ENCODE peak calls at places on chromosomes 6 and 20, in six cellular contexts. One of them, this sample, is unnamed.

GRCh38 chr20:41649489-41649888 is 31.3 kb upstream of the CHD6 start:
- DNase-seq in brain microvascular endothelial cell: no peak
- DNase-seq in hepatocyte: peak; percentile 20
- DNase-seq in PC-9: no peak
- DNase-seq in adrenal gland: no peak
- DNase-seq in SK-N-SH: no peak
- DNase-seq in this sample: no peak

GRCh38 chr6:35146453-35146852 is 5.3 kb upstream of the TCP11 start:
- DNase-seq in brain microvascular endothelial cell: peak; percentile 46
- DNase-seq in hepatocyte: peak; percentile 76
- DNase-seq in PC-9: no peak
- DNase-seq in adrenal gland: peak; percentile 52
- DNase-seq in SK-N-SH: peak; percentile 70
- DNase-seq in this sample: no peak

GRCh38 chr6:41204156-41204555 is 3.2 kb upstream of the TREML2 start:
- DNase-seq in brain microvascular endothelial cell: no peak
- DNase-seq in hepatocyte: no peak
- DNase-seq in PC-9: no peak
- DNase-seq in adrenal gland: no peak
- DNase-seq in SK-N-SH: no peak
- DNase-seq in this sample: no peak

GRCh38 chr6:158481612-158482473 is 78.0 kb upstream of the TMEM181 start:
- DNase-seq in brain microvascular endothelial cell: peak; percentile 61
- DNase-seq in hepatocyte: no peak
- DNase-seq in PC-9: peak; percentile 73
- DNase-seq in adrenal gland: no peak
- DNase-seq in SK-N-SH: no peak
- DNase-seq in this sample: no peak

GRCh38 chr20:49579874-49580817 is 12.2 kb upstream of the PTGIS start:
- DNase-seq in brain microvascular endothelial cell: peak; percentile 76
- DNase-seq in hepatocyte: peak; percentile 31
- DNase-seq in PC-9: peak; percentile 44
- DNase-seq in adrenal gland: no peak
- DNase-seq in SK-N-SH: no peak
- DNase-seq in this sample: peak; percentile 81

GRCh38 chr6:38239719-38240451 is 399.8 kb downstream of the BTBD9 start:
- DNase-seq in brain microvascular endothelial cell: no peak
- DNase-seq in hepatocyte: no peak
- DNase-seq in PC-9: peak; percentile 36
- DNase-seq in adrenal gland: no peak
- DNase-seq in SK-N-SH: no peak
- DNase-seq in this sample: no peak

GRCh38 chr6:143912671-143913070 is 48.4 kb downstream of the ZC2HC1B start:
- DNase-seq in brain microvascular endothelial cell: no peak
- DNase-seq in hepatocyte: no peak
- DNase-seq in PC-9: no peak
- DNase-seq in adrenal gland: no peak
- DNase-seq in SK-N-SH: no peak
- DNase-seq in this sample: no peak

GRCh38 chr6:152167639-152168603 is 360.4 kb downstream of the ESR1 start:
- DNase-seq in brain microvascular endothelial cell: peak; percentile 33
- DNase-seq in hepatocyte: no peak
- DNase-seq in PC-9: no peak
- DNase-seq in adrenal gland: no peak
- DNase-seq in SK-N-SH: no peak
- DNase-seq in this sample: no peak

GRCh38 chr20:22524393-22525015 is 59.9 kb downstream of the FOXA2 start:
- DNase-seq in brain microvascular endothelial cell: no peak
- DNase-seq in hepatocyte: no peak
- DNase-seq in PC-9: no peak
- DNase-seq in adrenal gland: no peak
- DNase-seq in SK-N-SH: no peak
- DNase-seq in this sample: no peak

GRCh38 chr20:19120011-19120410 is 92.4 kb upstream of the SLC24A3 start:
- DNase-seq in brain microvascular endothelial cell: no peak
- DNase-seq in hepatocyte: no peak
- DNase-seq in PC-9: no peak
- DNase-seq in adrenal gland: no peak
- DNase-seq in SK-N-SH: no peak
- DNase-seq in this sample: no peak

GRCh38 chr6:70389261-70389660 is 24.0 kb upstream of the FAM135A start:
- DNase-seq in brain microvascular endothelial cell: no peak
- DNase-seq in hepatocyte: no peak
- DNase-seq in PC-9: no peak
- DNase-seq in adrenal gland: no peak
- DNase-seq in SK-N-SH: no peak
- DNase-seq in this sample: no peak

GRCh38 chr6:118980063-118980462 is 45.1 kb upstream of the MCM9 start:
- DNase-seq in brain microvascular endothelial cell: no peak
- DNase-seq in hepatocyte: peak; percentile 59
- DNase-seq in PC-9: no peak
- DNase-seq in adrenal gland: peak; percentile 31
- DNase-seq in SK-N-SH: no peak
- DNase-seq in this sample: no peak

GRCh38 chr6:30363459-30363858 is 18.5 kb downstream of the RPP21 start:
- DNase-seq in brain microvascular endothelial cell: no peak
- DNase-seq in hepatocyte: no peak
- DNase-seq in PC-9: no peak
- DNase-seq in adrenal gland: no peak
- DNase-seq in SK-N-SH: no peak
- DNase-seq in this sample: no peak

GRCh38 chr6:3869632-3870527 is 20.7 kb downstream of the FAM50B start:
- DNase-seq in brain microvascular endothelial cell: no peak
- DNase-seq in hepatocyte: peak; percentile 80
- DNase-seq in PC-9: no peak
- DNase-seq in adrenal gland: no peak
- DNase-seq in SK-N-SH: no peak
- DNase-seq in this sample: no peak

GRCh38 chr6:6235786-6236185 is 84.7 kb downstream of the F13A1 start:
- DNase-seq in brain microvascular endothelial cell: no peak
- DNase-seq in hepatocyte: no peak
- DNase-seq in PC-9: no peak
- DNase-seq in adrenal gland: no peak
- DNase-seq in SK-N-SH: no peak
- DNase-seq in this sample: no peak

GRCh38 chr6:123333000-123333756 is 303.6 kb downstream of the TRDN start:
- DNase-seq in brain microvascular endothelial cell: no peak
- DNase-seq in hepatocyte: no peak
- DNase-seq in PC-9: no peak
- DNase-seq in adrenal gland: no peak
- DNase-seq in SK-N-SH: no peak
- DNase-seq in this sample: no peak

GRCh38 chr6:134551245-134551960 is 233.5 kb upstream of the SGK1 start:
- DNase-seq in brain microvascular endothelial cell: peak; percentile 86
- DNase-seq in hepatocyte: no peak
- DNase-seq in PC-9: peak; percentile 63
- DNase-seq in adrenal gland: no peak
- DNase-seq in SK-N-SH: no peak
- DNase-seq in this sample: no peak

GRCh38 chr20:34637245-34638185 is 39.4 kb downstream of the PIGU start:
- DNase-seq in brain microvascular endothelial cell: peak; percentile 61
- DNase-seq in hepatocyte: no peak
- DNase-seq in PC-9: no peak
- DNase-seq in adrenal gland: peak; percentile 64
- DNase-seq in SK-N-SH: no peak
- DNase-seq in this sample: peak; percentile 56

GRCh38 chr20:26207237-26207966 is 510.7 kb upstream of the ZNF337 start:
- DNase-seq in brain microvascular endothelial cell: no peak
- DNase-seq in hepatocyte: no peak
- DNase-seq in PC-9: no peak
- DNase-seq in adrenal gland: no peak
- DNase-seq in SK-N-SH: no peak
- DNase-seq in this sample: no peak

GRCh38 chr20:26208296-26209091 is 511.8 kb upstream of the ZNF337 start:
- DNase-seq in brain microvascular endothelial cell: no peak
- DNase-seq in hepatocyte: peak; percentile 32
- DNase-seq in PC-9: no peak
- DNase-seq in adrenal gland: no peak
- DNase-seq in SK-N-SH: peak; percentile 53
- DNase-seq in this sample: no peak

GRCh38 chr20:26214991-26215390 is 518.3 kb upstream of the ZNF337 start:
- DNase-seq in brain microvascular endothelial cell: no peak
- DNase-seq in hepatocyte: no peak
- DNase-seq in PC-9: no peak
- DNase-seq in adrenal gland: no peak
- DNase-seq in SK-N-SH: no peak
- DNase-seq in this sample: no peak

GRCh38 chr20:26205350-26205749 is 508.7 kb upstream of the ZNF337 start:
- DNase-seq in brain microvascular endothelial cell: no peak
- DNase-seq in hepatocyte: no peak
- DNase-seq in PC-9: no peak
- DNase-seq in adrenal gland: no peak
- DNase-seq in SK-N-SH: no peak
- DNase-seq in this sample: no peak

GRCh38 chr20:26209171-26209941 is 512.7 kb upstream of the ZNF337 start:
- DNase-seq in brain microvascular endothelial cell: no peak
- DNase-seq in hepatocyte: peak; percentile 52
- DNase-seq in PC-9: no peak
- DNase-seq in adrenal gland: no peak
- DNase-seq in SK-N-SH: peak; percentile 14
- DNase-seq in this sample: no peak
- H3K27ac ChIP-seq in brain microvascular endothelial cell: no peak overlapping the region
- H3K27ac ChIP-seq in hepatocyte: no peak overlapping the region
- H3K27ac ChIP-seq in PC-9: no peak overlapping the region
- H3K27ac ChIP-seq in adrenal gland: no peak overlapping the region
- H3K27ac ChIP-seq in SK-N-SH: peak overlapping the region; percentile 16
- H3K27ac ChIP-seq in this sample: no peak overlapping the region

DNA sequence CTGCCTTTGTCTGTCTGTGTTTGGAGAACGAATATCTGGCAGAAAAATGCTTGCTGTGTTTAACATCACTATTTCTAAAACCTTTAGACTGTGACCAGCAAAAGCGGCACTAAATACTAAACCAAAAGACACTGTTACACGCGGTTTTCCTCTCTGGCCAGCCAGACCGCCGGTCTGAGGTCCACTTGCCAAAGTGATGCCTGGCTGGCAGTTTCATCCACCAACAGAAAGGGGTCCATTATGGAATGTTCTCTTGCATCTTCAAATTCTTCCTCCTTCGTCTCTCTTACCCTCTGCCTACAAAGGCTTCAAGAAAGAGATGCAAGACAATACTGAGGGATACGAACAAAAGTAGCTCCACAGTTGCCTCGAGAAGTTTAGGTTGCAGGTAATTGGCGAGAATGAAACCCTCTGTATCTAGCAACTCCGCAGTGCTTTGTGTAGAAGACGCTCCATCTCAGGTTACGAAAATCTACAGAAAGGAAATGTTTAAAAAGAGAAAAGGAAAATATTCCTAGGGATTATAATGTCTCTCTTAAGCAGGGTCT is 176.6 kb downstream of the TRIM27 start:
- DNase-seq in brain microvascular endothelial cell: no peak
- DNase-seq in hepatocyte: no peak
- DNase-seq in PC-9: no peak
- DNase-seq in adrenal gland: no peak
- DNase-seq in SK-N-SH: no peak
- DNase-seq in this sample: no peak
- H3K4me3 ChIP-seq in brain microvascular endothelial cell: peak overlapping the region; percentile 47
- H3K4me3 ChIP-seq in hepatocyte: no peak overlapping the region
- H3K4me3 ChIP-seq in PC-9: peak overlapping the region; percentile 58
- H3K4me3 ChIP-seq in adrenal gland: no peak overlapping the region
- H3K4me3 ChIP-seq in SK-N-SH: peak overlapping the region; percentile 22
- H3K4me3 ChIP-seq in this sample: no peak overlapping the region

DNA sequence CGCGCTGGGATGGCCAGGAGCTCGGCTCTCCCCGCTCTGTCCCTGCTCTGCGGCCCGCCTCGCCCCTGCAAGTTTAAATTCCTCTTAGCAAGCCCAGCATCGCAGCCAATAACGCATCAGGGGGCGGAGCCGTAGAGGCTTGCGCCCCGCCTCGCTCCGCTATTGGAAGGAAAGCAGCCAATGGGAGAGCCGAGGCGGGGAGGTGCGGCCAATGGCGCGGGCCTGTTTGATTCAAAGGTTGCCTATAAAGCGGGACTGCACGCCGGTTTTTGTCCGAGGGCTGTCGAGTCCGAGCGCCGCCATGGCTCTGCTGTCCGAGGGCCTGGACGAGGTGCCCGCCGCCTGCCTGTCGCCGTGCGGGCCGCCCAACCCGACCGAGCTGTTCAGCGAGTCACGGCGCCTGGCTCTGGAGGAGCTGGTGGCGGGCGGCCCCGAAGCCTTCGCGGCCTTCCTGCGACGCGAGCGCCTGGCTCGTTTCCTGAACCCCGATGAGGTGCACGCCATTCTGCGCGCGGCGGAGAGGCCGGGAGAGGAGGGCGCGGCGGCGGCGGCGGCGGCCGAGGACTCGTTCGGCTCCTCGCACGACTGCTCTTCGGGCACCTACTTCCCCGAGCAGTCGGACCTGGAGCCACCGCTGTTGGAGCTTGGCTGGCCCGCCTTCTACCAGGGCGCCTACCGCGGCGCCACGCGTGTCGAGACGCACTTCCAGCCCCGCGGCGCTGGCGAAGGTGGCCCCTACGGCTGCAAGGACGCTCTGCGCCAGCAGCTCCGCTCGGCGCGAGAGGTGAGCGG is at the start of gene FAM83D:
- DNase-seq in brain microvascular endothelial cell: peak; percentile 98
- DNase-seq in hepatocyte: peak; percentile 98
- DNase-seq in PC-9: peak; percentile 97
- DNase-seq in adrenal gland: peak; percentile 97
- DNase-seq in SK-N-SH: peak; percentile 99
- DNase-seq in this sample: peak; percentile 83
- H3K27ac ChIP-seq in brain microvascular endothelial cell: no peak within 1 kb of the TSS
- H3K27ac ChIP-seq in hepatocyte: no peak within 1 kb of the TSS
- H3K27ac ChIP-seq in PC-9: no peak within 1 kb of the TSS
- H3K27ac ChIP-seq in adrenal gland: no peak within 1 kb of the TSS
- H3K27ac ChIP-seq in SK-N-SH: peak within 1 kb of the TSS; percentile 54
- H3K27ac ChIP-seq in this sample: no peak within 1 kb of the TSS

GRCh38 chr6:170421921-170422320 is 115.4 kb downstream of the FAM120B start:
- DNase-seq in brain microvascular endothelial cell: no peak
- DNase-seq in hepatocyte: no peak
- DNase-seq in PC-9: no peak
- DNase-seq in adrenal gland: no peak
- DNase-seq in SK-N-SH: no peak
- DNase-seq in this sample: no peak

GRCh38 chr6:170420791-170421776 is 114.5 kb downstream of the FAM120B start:
- DNase-seq in brain microvascular endothelial cell: no peak
- DNase-seq in hepatocyte: no peak
- DNase-seq in PC-9: no peak
- DNase-seq in adrenal gland: no peak
- DNase-seq in SK-N-SH: no peak
- DNase-seq in this sample: no peak

GRCh38 chr6:170424634-170425126 is 118.1 kb downstream of the FAM120B start:
- DNase-seq in brain microvascular endothelial cell: no peak
- DNase-seq in hepatocyte: no peak
- DNase-seq in PC-9: no peak
- DNase-seq in adrenal gland: no peak
- DNase-seq in SK-N-SH: no peak
- DNase-seq in this sample: no peak

GRCh38 chr6:170423814-170424633 is 117.5 kb downstream of the FAM120B start:
- DNase-seq in brain microvascular endothelial cell: no peak
- DNase-seq in hepatocyte: no peak
- DNase-seq in PC-9: no peak
- DNase-seq in adrenal gland: no peak
- DNase-seq in SK-N-SH: no peak
- DNase-seq in this sample: no peak

DNA sequence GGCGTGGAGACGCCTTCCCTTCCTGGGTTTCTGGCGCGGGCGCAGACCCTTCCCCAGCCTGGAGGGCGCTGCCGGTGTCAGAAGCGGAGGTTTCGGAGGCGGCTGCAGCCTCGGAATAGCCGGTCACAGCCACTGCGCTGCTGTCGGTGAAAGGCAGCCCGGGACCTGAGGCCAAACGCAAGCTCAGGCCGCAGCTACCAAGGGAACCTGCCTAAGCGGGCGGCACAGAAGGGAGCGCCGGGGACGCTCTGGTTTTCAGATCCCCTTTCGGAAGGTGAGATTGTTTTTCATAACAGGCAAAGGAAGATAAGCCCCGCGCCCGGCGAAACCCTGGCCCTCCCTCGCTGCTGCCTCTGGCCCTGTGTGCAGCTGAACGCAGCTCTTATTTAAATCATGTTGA is 116.5 kb downstream of the FAM120B start:
- DNase-seq in brain microvascular endothelial cell: no peak
- DNase-seq in hepatocyte: no peak
- DNase-seq in PC-9: no peak
- DNase-seq in adrenal gland: no peak
- DNase-seq in SK-N-SH: peak; percentile 63
- DNase-seq in this sample: no peak
- H3K4me3 ChIP-seq in brain microvascular endothelial cell: no peak overlapping the region
- H3K4me3 ChIP-seq in hepatocyte: no peak overlapping the region
- H3K4me3 ChIP-seq in PC-9: no peak overlapping the region
- H3K4me3 ChIP-seq in adrenal gland: no peak overlapping the region
- H3K4me3 ChIP-seq in SK-N-SH: no peak overlapping the region
- H3K4me3 ChIP-seq in this sample: no peak overlapping the region